ENCODE peak calls at places on chromosomes 2 and 18, in five cellular contexts. X is stimulated activated CD4-positive, alpha-beta T cell treated with anti-CD3 and anti-CD28 coated beads, Interleukin-15, amount 100 ng/mL, for 24 hours; L is HTR-8/SVneo; C is CD4-positive, alpha-beta memory T cell; H is stimulated activated naive CD8-positive, alpha-beta T cell treated with anti-CD3 and anti-CD28 coated beads, Interleukin-15, Interleukin-2, amounts not matched to agents 100 U/mL and 50 U/mL, for 24 hours. M is an unnamed sample.

GRCh38 chr18:57296336-57296735 is 56.0 kb upstream of the ST8SIA3 start:
- DNase-seq in X (no peak), L (no peak), C (no peak), H (no peak), M (no peak)

GRCh38 chr2:9276074-9276473 is 69.5 kb downstream of the ASAP2 start:
- DNase-seq in X (no peak), L (no peak), C (no peak), H (no peak), M (no peak)

GRCh38 chr2:133843091-133843490 is 274.8 kb upstream of the NCKAP5 start:
- DNase-seq in X (no peak), L (no peak), C (no peak), H (no peak), M (no peak)

GRCh38 chr18:58603365-58604067 is 25.4 kb downstream of the ALPK2 start:
- DNase-seq in X (no peak), L (no peak), C (peak; percentile 13), H (no peak), M (peak; percentile 50)

GRCh38 chr2:161136696-161137324 is 23.4 kb upstream of the TANK start:
- DNase-seq in X (no peak), L (no peak), C (peak; percentile 82), H (peak; percentile 24), M (no peak)

GRCh38 chr2:224584768-224585204 is 377 bp downstream of the CUL3 start:
- DNase-seq in X (peak; percentile 75), L (no peak), C (peak; percentile 59), H (peak; percentile 63), M (no peak)

GRCh38 chr2:204967199-204967995 is 422.1 kb downstream of the PARD3B start:
- DNase-seq in X (peak; percentile 36), L (no peak), C (peak; percentile 78), H (peak; percentile 14), M (peak; percentile 63)

GRCh38 chr2:235142588-235142987 is 190.8 kb downstream of the SH3BP4 start:
- DNase-seq in X (no peak), L (no peak), C (no peak), H (no peak), M (no peak)

GRCh38 chr2:56534321-56534720 is 350.5 kb downstream of the CCDC85A start:
- DNase-seq in X (no peak), L (no peak), C (no peak), H (no peak), M (no peak)

GRCh38 chr2:46362667-46363012 is 65.4 kb downstream of the EPAS1 start:
- DNase-seq in X (no peak), L (no peak), C (no peak), H (no peak), M (no peak)

GRCh38 chr2:2292381-2292780 is 38.7 kb downstream of the MYT1L start:
- DNase-seq in X (no peak), L (no peak), C (no peak), H (no peak), M (no peak)

GRCh38 chr18:5630057-5630765 is 86.4 kb upstream of the EPB41L3 start:
- DNase-seq in X (peak; percentile 69), L (no peak), C (no peak), H (peak; percentile 39), M (no peak)

GRCh38 chr2:125516496-125517109 is 1139.4 kb upstream of the GYPC start:
- DNase-seq in X (no peak), L (peak; percentile 0), C (no peak), H (no peak), M (peak; percentile 39)

GRCh38 chr18:32884543-32884942 is 111.7 kb upstream of the KLHL14 start:
- DNase-seq in X (no peak), L (no peak), C (no peak), H (peak; percentile 7), M (no peak)